ENCODE peak calls at places on chromosomes 16 and 17, in four cellular contexts. O, E, A and V are unnamed samples.

GRCh38 chr17:63418540-63418939 is 27.6 kb downstream of the CYB561 start:
- DNase-seq in A (no peak), E (no peak), O (no peak), V (no peak)

GRCh38 chr16:83706394-83706793 is 101.4 kb upstream of the HSBP1 start:
- DNase-seq in E (peak), O (no peak), A (no peak), V (peak)

GRCh38 chr16:56817056-56817455 is 48.0 kb upstream of the SLC12A3 start:
- DNase-seq in O (no peak), A (no peak), E (no peak), V (no peak)

GRCh38 chr17:75950850-75951554 is 10.2 kb upstream of the FBF1 start:
- DNase-seq in A (no peak), O (no peak), E (no peak), V (no peak)

GRCh38 chr17:82517230-82517865 is 2.2 kb upstream of the FOXK2 start:
- DNase-seq in E (no peak), O (no peak), A (no peak), V (no peak)

GRCh38 chr17:43467981-43468541 is 15.7 kb upstream of the DHX8 start:
- DNase-seq in O (no peak), E (peak), A (peak), V (peak)

GRCh38 chr16:84740596-84741071 is 40.8 kb downstream of the USP10 start:
- DNase-seq in E (no peak), A (no peak), O (no peak), V (no peak)

GRCh38 chr17:83032781-83033180 is 46.6 kb upstream of the METRNL start:
- DNase-seq in A (no peak), E (no peak), O (no peak), V (no peak)

GRCh38 chr17:81337449-81337848 is 42.3 kb upstream of the SLC38A10 start:
- DNase-seq in A (no peak), E (no peak), O (no peak), V (no peak)

GRCh38 chr16:72856797-72857196 is 191.1 kb downstream of the ZFHX3 start:
- DNase-seq in A (no peak), E (no peak), O (no peak), V (no peak)

GRCh38 chr17:10316986-10317834 is 55.6 kb downstream of the MYH13 start:
- DNase-seq in A (peak), E (peak), O (no peak), V (no peak)

GRCh38 chr17:58936295-58936694 is 170.4 kb downstream of the TRIM37 start:
- DNase-seq in A (no peak), E (no peak), O (no peak), V (no peak)

GRCh38 chr16:79767597-79768280 is 167.2 kb upstream of the MAF start:
- DNase-seq in A (peak), O (no peak), E (peak), V (no peak)

GRCh38 chr17:67390646-67391480 is 13.8 kb downstream of the PITPNC1 start:
- DNase-seq in A (peak), O (peak), E (peak), V (peak)

GRCh38 chr17:22511431-22511830 is 819.1 kb downstream of the KCNJ18 start:
- DNase-seq in A (no peak), O (no peak), E (no peak), V (no peak)

GRCh38 chr17:50036455-50037320 is 19.2 kb upstream of the ITGA3 start:
- DNase-seq in A (peak), E (peak), O (no peak), V (no peak)

GRCh38 chr17:36918260-36918691 is 19.0 kb upstream of the LHX1 start:
- DNase-seq in E (no peak), A (no peak), O (no peak), V (no peak)

GRCh38 chr17:81390436-81391214 is 4.6 kb upstream of the BAHCC1 start:
- DNase-seq in A (no peak), O (no peak), E (no peak), V (no peak)

GRCh38 chr17:40209404-40210093 is 9.6 kb upstream of the WIPF2 start:
- DNase-seq in A (peak), O (no peak), E (peak), V (peak)

GRCh38 chr16:12609937-12610699 is 193.6 kb downstream of the CPPED1 start:
- DNase-seq in A (no peak), O (no peak), E (no peak), V (no peak)

GRCh38 chr17:15392326-15392739 is 50.9 kb upstream of the TEKT3 start:
- DNase-seq in E (peak), A (peak), O (peak), V (peak)

GRCh38 chr16:85416267-85417109 is 196.6 kb upstream of the GSE1 start:
- DNase-seq in E (peak), A (peak), O (no peak), V (no peak)